ENCODE peak calls at places on chromosome 16, in eight cellular contexts. C is mammary epithelial cell; Q is cardiac muscle cell; U is CD8-positive, alpha-beta T cell; L is brain microvascular endothelial cell; B is heart left ventricle; E is uterus; D is adrenal gland. J is an unnamed sample.

GRCh38 chr16:72284042-72284789 is 112.3 kb upstream of the PMFBP1 start:
- DNase-seq in B (no peak), E (no peak), U (no peak), D (no peak), C (no peak), L (peak), Q (no peak), J (no peak)

GRCh38 chr16:30923554-30924085 is at the start of gene FBXL19:
- DNase-seq in E (peak), U (no peak), D (peak), L (no peak), B (peak), Q (peak), C (no peak), J (no peak)

GRCh38 chr16:51225902-51226301 is 74.8 kb upstream of the SALL1 start:
- DNase-seq in E (no peak), L (no peak), B (no peak), D (no peak), Q (no peak), C (no peak), U (no peak), J (no peak)

GRCh38 chr16:14354561-14355351 is 275.3 kb downstream of the PARN start:
- DNase-seq in D (peak), B (no peak), C (peak), L (no peak), E (no peak), Q (no peak), U (no peak), J (no peak)

GRCh38 chr16:85188822-85189672 is 76.8 kb upstream of the CIBAR2 start:
- DNase-seq in B (no peak), D (peak), C (no peak), Q (no peak), U (no peak), E (no peak), L (no peak), J (no peak)

GRCh38 chr16:29148867-29149272 is 164.0 kb downstream of the LAT start:
- DNase-seq in D (no peak), L (no peak), B (peak), U (peak), C (no peak), E (no peak), Q (no peak), J (no peak)

GRCh38 chr16:50314665-50315064 is 48.3 kb downstream of the ADCY7 start:
- DNase-seq in C (no peak), L (no peak), B (no peak), U (peak), D (no peak), E (no peak), Q (no peak), J (no peak)

GRCh38 chr16:68068926-68069325 is 16.2 kb upstream of the NFATC3 start:
- DNase-seq in U (no peak), L (no peak), E (no peak), B (no peak), D (no peak), Q (no peak), C (no peak), J (no peak)

GRCh38 chr16:56657555-56658430 is at the start of gene MT1F:
- DNase-seq in D (peak), L (peak), C (peak), U (peak), E (peak), Q (peak), B (peak), J (peak)

GRCh38 chr16:85520853-85521736 is 92.0 kb upstream of the GSE1 start:
- DNase-seq in Q (no peak), E (no peak), D (no peak), U (no peak), B (no peak), C (peak), L (no peak), J (peak)

GRCh38 chr16:3599922-3600321 is 11.5 kb downstream of the SLX4 start:
- DNase-seq in L (no peak), E (no peak), D (no peak), U (no peak), Q (no peak), C (no peak), B (no peak), J (no peak)

GRCh38 chr16:46972429-46972970 is 974 bp downstream of the DNAJA2 start:
- DNase-seq in E (no peak), C (peak), U (no peak), D (no peak), Q (peak), B (no peak), L (peak), J (peak)

GRCh38 chr16:88701541-88702363 is 4.5 kb downstream of the RNF166 start:
- DNase-seq in E (no peak), L (no peak), Q (no peak), C (no peak), B (no peak), U (peak), D (no peak), J (no peak)

GRCh38 chr16:16019488-16019887 is 70.1 kb downstream of the ABCC1 start:
- DNase-seq in D (peak), E (no peak), B (no peak), C (peak), L (peak), Q (no peak), U (no peak), J (peak)

GRCh38 chr16:58393138-58393504 is 850 bp downstream of the GINS3 start:
- DNase-seq in U (no peak), C (no peak), B (no peak), L (no peak), E (no peak), Q (no peak), D (peak), J (peak)

GRCh38 chr16:16100631-16101030 is 122.7 kb downstream of the ABCC6 start:
- DNase-seq in U (no peak), L (no peak), C (no peak), E (no peak), B (no peak), Q (no peak), D (no peak), J (no peak)

GRCh38 chr16:10871157-10871991 is 5.6 kb upstream of the CIITA start:
- DNase-seq in Q (no peak), U (peak), D (peak), L (peak), E (no peak), B (peak), C (peak), J (peak)

DNA sequence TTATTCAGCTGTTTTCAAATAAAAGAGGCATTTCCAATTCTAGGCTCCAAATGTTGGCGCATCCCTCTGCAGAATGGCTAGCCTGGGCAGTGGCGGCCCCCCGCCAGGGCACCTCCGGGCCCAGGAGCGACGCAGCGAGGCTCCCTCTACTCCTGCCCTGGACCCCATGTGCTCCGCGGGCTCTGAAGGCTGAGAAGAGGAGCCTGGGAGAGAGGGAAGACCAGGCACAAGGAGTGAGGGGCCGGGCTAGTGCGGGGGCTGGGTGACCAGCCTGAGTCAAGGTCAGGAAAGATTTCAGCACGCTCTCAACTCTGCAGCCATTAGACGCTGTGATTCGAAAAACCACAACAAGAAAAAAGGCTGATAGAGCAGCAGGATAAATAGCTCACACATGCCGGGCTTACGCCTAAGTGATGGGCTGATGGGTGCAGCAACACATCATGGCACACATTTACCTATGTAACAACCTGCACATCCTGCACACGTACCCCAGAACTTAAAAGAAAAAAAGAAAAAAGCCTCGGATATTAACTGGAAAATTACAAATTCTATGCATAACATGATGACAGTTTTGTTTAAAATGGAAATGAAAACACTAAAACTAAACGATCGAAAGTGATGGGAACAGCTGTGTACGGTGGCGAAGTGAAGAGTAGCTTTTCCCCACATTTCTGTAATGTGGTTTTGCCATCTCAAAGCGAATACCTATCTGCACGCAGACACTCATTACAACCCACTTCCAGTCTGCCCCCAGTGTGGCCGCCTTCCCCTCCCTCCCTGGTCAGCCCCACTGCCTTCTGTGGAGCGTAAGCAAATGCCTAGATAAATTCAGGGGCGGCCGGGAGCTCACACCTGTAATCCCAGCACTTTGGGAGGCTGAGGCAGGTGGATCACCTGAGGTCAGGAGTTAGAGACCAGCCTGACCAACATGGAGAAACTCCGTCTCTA is 44.4 kb downstream of the MAP1LC3B start:
- DNase-seq in L (peak), Q (peak), E (no peak), U (no peak), C (no peak), B (no peak), D (peak), J (no peak)
- H3K27ac ChIP-seq in L (peak), Q (no peak), E (peak), U (no peak), C (no peak), B (peak), D (peak), J (peak)

GRCh38 chr16:74226361-74226979 is 70.1 kb upstream of the PSMD7 start:
- DNase-seq in D (no peak), E (no peak), U (no peak), Q (peak), L (no peak), C (no peak), B (no peak), J (peak)
- TF ChIP-seq CTCF in D (no peak), E (peak), U (no peak), Q (peak), L (peak), C (peak), B (peak), J (peak)

DNA sequence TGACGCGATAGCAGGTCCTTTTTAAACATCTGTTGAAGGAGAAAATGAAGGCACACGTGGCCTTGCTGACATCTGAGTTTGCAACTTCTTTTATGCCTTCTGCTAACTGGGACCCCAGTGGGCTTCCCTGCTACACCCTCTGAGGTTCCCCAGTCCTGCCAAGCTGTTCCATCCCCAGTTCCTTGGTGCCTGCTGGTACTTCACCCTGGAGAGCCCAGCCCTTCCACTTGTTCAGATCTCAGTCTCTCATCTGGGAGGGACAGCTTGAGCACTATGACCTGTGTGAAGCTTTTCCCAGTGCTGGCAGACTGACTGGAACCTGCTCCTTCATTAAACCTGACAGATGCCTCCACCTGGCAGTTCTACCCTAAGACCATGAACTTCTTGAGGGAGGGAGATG is 95.5 kb downstream of the WWOX start:
- DNase-seq in L (no peak), D (no peak), E (no peak), U (no peak), C (no peak), B (no peak), Q (no peak), J (no peak)
- H3K27ac ChIP-seq in L (no peak), D (no peak), E (no peak), U (no peak), C (no peak), B (no peak), Q (no peak), J (no peak)

DNA sequence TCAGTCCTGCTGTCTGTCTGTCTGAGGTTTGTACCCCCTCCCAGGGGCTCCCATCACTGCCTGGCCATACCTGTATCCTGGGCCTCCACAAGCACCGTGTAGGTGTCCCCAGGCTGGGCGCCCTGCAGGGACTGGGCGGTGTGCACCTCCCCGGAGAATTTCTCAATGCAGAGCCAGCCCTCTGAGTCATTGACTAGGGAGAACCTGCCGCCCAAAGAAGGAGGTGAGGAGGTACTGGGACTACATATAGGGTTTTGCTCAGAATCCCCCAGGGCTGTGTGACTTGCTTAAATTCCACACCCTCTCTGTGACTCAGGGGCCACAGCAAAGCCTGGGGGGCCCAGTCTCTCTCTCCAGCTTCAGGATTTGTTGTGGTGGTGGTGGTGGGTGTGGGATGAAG is 7.6 kb downstream of the CDH16 start:
- DNase-seq in U (no peak), Q (no peak), B (no peak), D (no peak), C (peak), L (no peak), E (no peak), J (peak)
- TF ChIP-seq CTCF in U (no peak), Q (no peak), B (no peak), D (no peak), C (no peak), L (no peak), E (no peak), J (no peak)

GRCh38 chr16:1757714-1758461 is 13.5 kb downstream of the NME3 start:
- DNase-seq in U (no peak), E (no peak), Q (no peak), C (no peak), L (no peak), B (no peak), D (no peak), J (no peak)

GRCh38 chr16:1758923-1759322 is 12.4 kb downstream of the NME3 start:
- DNase-seq in E (no peak), Q (no peak), D (no peak), B (no peak), C (no peak), U (no peak), L (no peak), J (no peak)

GRCh38 chr16:1751946-1752345 is 19.4 kb downstream of the NME3 start:
- DNase-seq in Q (no peak), U (no peak), B (no peak), C (no peak), E (no peak), L (no peak), D (no peak), J (no peak)

GRCh38 chr16:1752853-1753252 is 18.5 kb downstream of the NME3 start:
- DNase-seq in D (no peak), C (no peak), B (no peak), E (no peak), L (no peak), U (no peak), Q (no peak), J (no peak)

DNA sequence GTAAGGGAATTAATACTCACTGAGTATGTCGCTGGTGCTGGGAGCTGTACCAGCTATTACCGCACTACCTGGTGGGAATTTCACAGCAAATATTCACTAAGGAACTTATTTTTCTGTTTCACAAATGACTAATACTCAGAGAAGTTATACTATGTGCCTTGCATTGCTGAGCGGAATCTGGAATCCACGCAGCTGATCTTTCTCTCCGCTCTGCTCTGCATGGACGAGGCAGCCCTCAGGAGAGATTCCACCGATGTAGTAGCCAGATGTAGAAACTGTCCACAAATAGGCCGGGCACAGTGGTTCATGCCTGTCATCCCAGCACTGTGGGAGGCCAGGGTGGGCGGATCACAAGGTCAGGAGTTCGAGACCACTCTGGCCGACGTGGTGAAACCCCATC is 17.1 kb downstream of the NME3 start:
- DNase-seq in E (no peak), D (no peak), C (no peak), Q (no peak), B (no peak), U (no peak), L (no peak), J (no peak)
- H3K27ac ChIP-seq in E (no peak), D (no peak), C (no peak), Q (no peak), B (no peak), U (no peak), L (no peak), J (peak)

J was measured in RWPE1.